ENCODE peak calls at places on chromosomes 11 and 22, in six cellular contexts. K, O, P, N, H and Y are unnamed samples.
A peak's percentile ranks its signal among the peaks of the same experiment; 100 is the strongest.

GRCh38 chr22:26430600-26430999 is 1.5 kb downstream of the ASPHD2 start:
- DNase-seq in K (no peak), O (no peak), P (no peak), N (no peak), H (no peak), Y (no peak)

GRCh38 chr11:37286890-37287289 is 688.9 kb upstream of the RAG2 start:
- DNase-seq in K (no peak), O (no peak), P (no peak), N (no peak), H (no peak), Y (no peak)

GRCh38 chr11:47538741-47539575 is 14.0 kb downstream of the CELF1 start:
- DNase-seq in K (no peak), O (no peak), P (no peak), N (no peak), H (no peak), Y (no peak)

GRCh38 chr22:20781272-20781990 is 7.5 kb downstream of the SERPIND1 start:
- DNase-seq in K (no peak), O (no peak), P (no peak), N (peak; percentile 38), H (no peak), Y (no peak)

GRCh38 chr11:94049351-94049750 is 28.2 kb downstream of the HEPHL1 start:
- DNase-seq in K (no peak), O (no peak), P (no peak), N (no peak), H (no peak), Y (no peak)

GRCh38 chr11:10605941-10606381 is 37.5 kb upstream of the LYVE1 start:
- DNase-seq in K (no peak), O (no peak), P (peak; percentile 53), N (peak; percentile 89), H (no peak), Y (no peak)

GRCh38 chr22:42719656-42720262 is 911 bp downstream of the A4GALT start:
- DNase-seq in K (no peak), O (peak; percentile 30), P (no peak), N (no peak), H (no peak), Y (no peak)

GRCh38 chr11:76327756-76328388 is 53.1 kb downstream of the THAP12 start:
- DNase-seq in K (no peak), O (no peak), P (no peak), N (no peak), H (no peak), Y (no peak)

GRCh38 chr11:1476946-1477736 is 9.4 kb downstream of the MOB2 start:
- DNase-seq in K (no peak), O (peak; percentile 8), P (no peak), N (no peak), H (no peak), Y (no peak)

GRCh38 chr11:130645164-130645859 is 196.9 kb downstream of the ADAMTS15 start:
- DNase-seq in K (no peak), O (no peak), P (no peak), N (no peak), H (no peak), Y (no peak)

GRCh38 chr11:130631119-130631518 is 182.7 kb downstream of the ADAMTS15 start:
- DNase-seq in K (no peak), O (no peak), P (no peak), N (peak; percentile 93), H (no peak), Y (no peak)

GRCh38 chr11:10117709-10118341 is 176.2 kb downstream of the SBF2 start:
- DNase-seq in K (no peak), O (no peak), P (no peak), N (peak; percentile 77), H (no peak), Y (no peak)

GRCh38 chr11:111456859-111457730 is 55.1 kb downstream of the BTG4 start:
- DNase-seq in K (no peak), O (no peak), P (no peak), N (no peak), H (no peak), Y (no peak)

GRCh38 chr11:89491141-89491690 is at the start of gene NOX4:
- DNase-seq in K (no peak), O (peak; percentile 39), P (peak; percentile 47), N (peak; percentile 55), H (no peak), Y (no peak)

GRCh38 chr11:45489281-45489906 is 176.0 kb downstream of the CHST1 start:
- DNase-seq in K (no peak), O (no peak), P (no peak), N (no peak), H (no peak), Y (no peak)

GRCh38 chr11:65041206-65042035 is at the start of gene SAC3D1:
- DNase-seq in K (no peak), O (no peak), P (no peak), N (peak; percentile 75), H (no peak), Y (peak; percentile 38)

GRCh38 chr11:128036556-128037093 is 550.7 kb downstream of the ETS1 start:
- DNase-seq in K (no peak), O (no peak), P (no peak), N (peak; percentile 26), H (no peak), Y (no peak)

GRCh38 chr11:119263352-119263940 is 53.5 kb downstream of the MCAM start:
- DNase-seq in K (no peak), O (no peak), P (no peak), N (peak; percentile 26), H (peak; percentile 36), Y (no peak)

GRCh38 chr22:38973289-38974169 is 8.6 kb upstream of the APOBEC3B start:
- DNase-seq in K (peak; percentile 43), O (no peak), P (peak; percentile 23), N (peak; percentile 51), H (peak; percentile 40), Y (peak; percentile 16)

GRCh38 chr11:47899801-47900200 is 51.7 kb upstream of the NUP160 start:
- DNase-seq in K (no peak), O (no peak), P (no peak), N (no peak), H (peak; percentile 11), Y (no peak)

GRCh38 chr11:31045335-31045734 is 324.2 kb downstream of the DCDC1 start:
- DNase-seq in K (no peak), O (no peak), P (no peak), N (peak; percentile 49), H (no peak), Y (no peak)

GRCh38 chr11:35344990-35345655 is 74.2 kb downstream of the SLC1A2 start:
- DNase-seq in K (no peak), O (no peak), P (no peak), N (no peak), H (no peak), Y (no peak)

GRCh38 chr22:25193130-25193529 is 6.5 kb upstream of the CRYBB3 start:
- DNase-seq in K (no peak), O (no peak), P (no peak), N (no peak), H (no peak), Y (no peak)

GRCh38 chr11:272195-272930 is 5.8 kb upstream of the NLRP6 start:
- DNase-seq in K (no peak), O (no peak), P (no peak), N (no peak), H (no peak), Y (no peak)

DNA sequence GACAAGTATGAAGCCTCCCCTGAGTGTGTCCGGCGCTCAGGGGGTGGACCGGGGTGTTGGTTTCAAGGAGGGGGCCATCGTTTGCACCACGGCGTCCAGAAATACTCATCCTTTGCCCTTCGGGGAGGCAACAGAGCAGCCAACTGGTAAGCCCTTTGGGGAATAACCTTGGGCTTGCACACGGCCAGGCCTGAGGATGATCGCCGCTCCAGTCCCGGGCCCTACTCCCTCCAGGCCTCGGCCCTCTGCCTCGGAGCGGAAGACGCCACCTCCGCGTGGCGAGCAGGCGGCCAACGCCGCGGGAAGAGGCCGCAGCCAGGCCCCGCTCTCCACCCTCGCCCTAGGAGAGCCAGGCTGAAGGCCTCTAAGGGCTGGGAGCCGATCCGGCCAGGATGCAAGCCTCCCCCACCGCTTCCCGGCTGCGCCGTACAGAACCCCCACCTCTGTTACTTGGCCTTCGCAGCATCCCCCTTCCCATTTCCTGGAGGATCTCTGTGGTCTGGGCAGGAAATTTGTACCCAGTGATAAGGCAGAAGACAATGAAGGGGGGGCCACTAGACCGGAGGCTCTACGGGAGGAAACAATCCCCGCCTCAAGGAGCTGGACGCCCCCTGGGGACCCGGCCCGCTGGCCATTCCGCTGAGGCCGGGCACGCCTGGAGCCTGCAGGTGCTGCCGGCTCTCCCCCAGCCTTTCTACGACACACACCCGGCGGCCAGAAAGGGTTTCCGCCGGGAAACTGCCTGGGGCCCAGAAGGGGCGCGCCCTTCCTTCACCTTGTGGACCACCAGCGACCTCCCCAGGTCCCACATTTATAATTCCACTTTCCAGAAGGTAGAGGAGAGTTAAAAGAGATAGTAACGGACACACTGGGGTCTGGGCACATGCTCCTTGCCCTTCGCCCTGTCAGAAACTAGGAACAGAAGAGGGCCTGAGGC is 2.6 kb downstream of the ESAM start:
- DNase-seq in K (no peak), O (no peak), P (no peak), N (no peak), H (no peak), Y (no peak)
- H3K4me3 ChIP-seq in K (no peak overlapping the region), O (peak overlapping the region; percentile 24), P (peak overlapping the region; percentile 15), N (peak overlapping the region; percentile 50), H (no peak overlapping the region), Y (peak overlapping the region; percentile 24)

DNA sequence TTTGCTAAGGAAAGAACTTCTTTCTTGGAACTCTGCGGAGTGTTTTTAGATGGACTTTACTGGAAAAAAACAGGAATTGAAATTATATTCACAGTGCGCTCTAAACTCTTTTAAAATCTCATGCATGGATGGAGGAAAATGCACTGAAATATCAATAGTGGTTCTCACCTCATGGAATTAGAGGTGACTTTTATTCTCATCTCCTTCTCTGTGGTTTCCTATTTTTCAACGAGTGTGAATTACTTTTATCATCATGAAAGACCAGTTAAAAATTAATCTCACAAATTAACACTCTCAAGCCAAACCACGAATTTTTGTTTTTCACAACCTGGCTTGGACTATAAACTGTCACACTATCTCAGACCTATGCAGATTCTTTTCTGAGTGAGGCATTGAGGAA is 16.6 kb downstream of the BMAL1 start:
- DNase-seq in K (no peak), O (no peak), P (no peak), N (no peak), H (no peak), Y (no peak)
- H3K4me1 ChIP-seq in K (peaks cover 52% of the 10 kb centered on the region), O (no peaks in the 10 kb centered on the region), P (peaks cover 15% of the 10 kb centered on the region), N (peaks cover 4% of the 10 kb centered on the region), H (peaks cover 68% of the 10 kb centered on the region), Y (peaks cover 32% of the 10 kb centered on the region)

GRCh38 chr22:49847751-49848689 is 5.6 kb upstream of the ZBED4 start:
- DNase-seq in K (no peak), O (no peak), P (no peak), N (peak; percentile 36), H (no peak), Y (no peak)
- H3K4me3 ChIP-seq in K (no peak overlapping the region), O (peak overlapping the region; percentile 4), P (no peak overlapping the region), N (peak overlapping the region; percentile 51), H (no peak overlapping the region), Y (peak overlapping the region; percentile 66)

GRCh38 chr11:68541983-68542382 is 81.4 kb downstream of the PPP6R3 start:
- DNase-seq in K (no peak), O (no peak), P (no peak), N (peak; percentile 13), H (no peak), Y (no peak)

GRCh38 chr11:68538025-68538424 is 77.5 kb downstream of the PPP6R3 start:
- DNase-seq in K (no peak), O (no peak), P (no peak), N (no peak), H (no peak), Y (no peak)

GRCh38 chr11:68536706-68537105 is 76.2 kb downstream of the PPP6R3 start:
- DNase-seq in K (no peak), O (no peak), P (no peak), N (no peak), H (no peak), Y (no peak)

GRCh38 chr11:68542617-68543016 is 82.1 kb downstream of the PPP6R3 start:
- DNase-seq in K (no peak), O (peak; percentile 45), P (peak; percentile 31), N (peak; percentile 96), H (no peak), Y (no peak)

GRCh38 chr11:68539370-68539769 is 78.8 kb downstream of the PPP6R3 start:
- DNase-seq in K (no peak), O (no peak), P (no peak), N (no peak), H (no peak), Y (no peak)
- H3K4me1 ChIP-seq in K (peaks cover 30% of the 10 kb centered on the region), O (no peaks in the 10 kb centered on the region), P (peaks cover 17% of the 10 kb centered on the region), N (peaks cover 10% of the 10 kb centered on the region), H (peaks cover 9% of the 10 kb centered on the region), Y (no peaks in the 10 kb centered on the region)